ENCODE peak calls at places on chromosome 17, in five cellular contexts. B is esophagus squamous epithelium, Z is tibial nerve, R is left lung, I is transverse colon. C is an unnamed sample.

GRCh38 chr17:50938821-50939541 is 72.8 kb upstream of the TOB1 start:
- DNase-seq in B (no peak), Z (no peak), R (peak; percentile 52), I (no peak), C (no peak)

GRCh38 chr17:81251091-81251942 is 12.2 kb downstream of the NDUFAF8 start:
- DNase-seq in B (no peak), Z (no peak), R (peak; percentile 76), I (peak; percentile 72), C (no peak)

GRCh38 chr17:74012465-74012864 is 191.0 kb upstream of the RPL38 start:
- DNase-seq in B (no peak), Z (no peak), R (no peak), I (no peak), C (no peak)

GRCh38 chr17:58325976-58326468 is 2.6 kb downstream of the TSPOAP1 start:
- DNase-seq in B (no peak), Z (no peak), R (peak; percentile 81), I (no peak), C (peak; percentile 63)

GRCh38 chr17:4594406-4595349 is 10.3 kb downstream of the SMTNL2 start:
- DNase-seq in B (no peak), Z (no peak), R (peak; percentile 85), I (peak; percentile 53), C (peak; percentile 81)

GRCh38 chr17:50817142-50817751 is 18.1 kb upstream of the WFIKKN2 start:
- DNase-seq in B (no peak), Z (peak; percentile 26), R (peak; percentile 90), I (peak; percentile 55), C (peak; percentile 84)

GRCh38 chr17:41326173-41327145 is 10.9 kb upstream of the KRTAP17-1 start:
- DNase-seq in B (no peak), Z (no peak), R (no peak), I (no peak), C (no peak)

GRCh38 chr17:32006957-32007462 is at the start of gene LRRC37B:
- DNase-seq in B (peak; percentile 28), Z (peak; percentile 92), R (peak; percentile 100), I (peak; percentile 92), C (peak; percentile 95)

GRCh38 chr17:4934173-4934979 is 2.3 kb downstream of the GP1BA start:
- DNase-seq in B (no peak), Z (no peak), R (peak; percentile 78), I (peak; percentile 65), C (peak; percentile 71)

GRCh38 chr17:83065660-83066542 is 13.5 kb upstream of the METRNL start:
- DNase-seq in B (no peak), Z (no peak), R (peak; percentile 78), I (peak; percentile 4), C (peak; percentile 61)

GRCh38 chr17:61294286-61294685 is 105.4 kb upstream of the TBX2 start:
- DNase-seq in B (no peak), Z (no peak), R (no peak), I (no peak), C (no peak)

GRCh38 chr17:75459590-75460267 is 3.3 kb downstream of the TMEM94 start:
- DNase-seq in B (no peak), Z (no peak), R (no peak), I (peak; percentile 63), C (no peak)

GRCh38 chr17:72539981-72540897 is 419.4 kb downstream of the SOX9 start:
- DNase-seq in B (no peak), Z (peak; percentile 68), R (peak; percentile 92), I (peak; percentile 79), C (peak; percentile 85)

GRCh38 chr17:75734674-75735294 is 13.5 kb downstream of the ITGB4 start:
- DNase-seq in B (no peak), Z (no peak), R (no peak), I (no peak), C (no peak)

GRCh38 chr17:48310748-48311213 is 119.2 kb downstream of the SKAP1 start:
- DNase-seq in B (no peak), Z (no peak), R (no peak), I (no peak), C (no peak)

GRCh38 chr17:16941072-16941641 is 30.8 kb downstream of the TNFRSF13B start:
- DNase-seq in B (no peak), Z (no peak), R (peak; percentile 29), I (no peak), C (no peak)

GRCh38 chr17:75983501-75984181 is 4.6 kb downstream of the TEN1 start:
- DNase-seq in B (no peak), Z (no peak), R (no peak), I (no peak), C (peak; percentile 72)

GRCh38 chr17:19370493-19370960 is 7.8 kb upstream of the MAPK7 start:
- DNase-seq in B (no peak), Z (no peak), R (no peak), I (no peak), C (no peak)

GRCh38 chr17:49359990-49360795 is 1.9 kb downstream of the ZNF652 start:
- DNase-seq in B (no peak), Z (no peak), R (no peak), I (no peak), C (no peak)

GRCh38 chr17:58507123-58507634 is 7.3 kb downstream of the MTMR4 start:
- DNase-seq in B (no peak), Z (no peak), R (peak; percentile 89), I (no peak), C (no peak)

GRCh38 chr17:83199500-83200201 is 120.2 kb downstream of the METRNL start:
- DNase-seq in B (no peak), Z (peak; percentile 58), R (peak; percentile 95), I (peak; percentile 60), C (peak; percentile 86)

GRCh38 chr17:78882546-78883089 is 20.4 kb downstream of the CEP295NL start:
- DNase-seq in B (no peak), Z (no peak), R (peak; percentile 90), I (no peak), C (peak; percentile 72)

GRCh38 chr17:11391134-11391533 is 150.1 kb downstream of the SHISA6 start:
- DNase-seq in B (no peak), Z (no peak), R (no peak), I (peak; percentile 36), C (no peak)

GRCh38 chr17:4815043-4815675 is 8.2 kb downstream of the PLD2 start:
- DNase-seq in B (no peak), Z (no peak), R (no peak), I (no peak), C (no peak)

GRCh38 chr17:33377837-33378236 is 84.7 kb upstream of the ASIC2 start:
- DNase-seq in B (no peak), Z (no peak), R (no peak), I (no peak), C (no peak)

GRCh38 chr17:73901661-73902415 is 257.6 kb upstream of the SDK2 start:
- DNase-seq in B (no peak), Z (peak; percentile 21), R (peak; percentile 90), I (peak; percentile 72), C (peak; percentile 82)

GRCh38 chr17:77471984-77472836 is 331.4 kb downstream of the SEC14L1 start:
- DNase-seq in B (no peak), Z (no peak), R (peak; percentile 45), I (peak; percentile 50), C (peak; percentile 79)

GRCh38 chr17:77476920-77477805 is 336.4 kb downstream of the SEC14L1 start:
- DNase-seq in B (no peak), Z (peak; percentile 74), R (peak; percentile 67), I (peak; percentile 65), C (no peak)

GRCh38 chr17:10177921-10178788 is 20.3 kb downstream of the GAS7 start:
- DNase-seq in B (no peak), Z (no peak), R (no peak), I (no peak), C (no peak)

GRCh38 chr17:8056976-8057625 is 18.2 kb downstream of the ALOX15B start:
- DNase-seq in B (no peak), Z (no peak), R (no peak), I (no peak), C (peak; percentile 63)
- H3K27ac ChIP-seq in B (no peak overlapping the region), Z (no peak overlapping the region), R (peak overlapping the region; percentile 77), I (peak overlapping the region; percentile 34), C (peak overlapping the region; percentile 53)

GRCh38 chr17:18020971-18021370 is 18.0 kb downstream of the ATPAF2 start:
- DNase-seq in B (no peak), Z (no peak), R (no peak), I (no peak), C (no peak)
- H3K4me3 ChIP-seq in B (no peak overlapping the region), Z (no peak overlapping the region), R (no peak overlapping the region), I (no peak overlapping the region), C (no peak overlapping the region)

GRCh38 chr17:45846646-45847045 is 2.0 kb downstream of the SPPL2C start:
- DNase-seq in B (no peak), Z (no peak), R (no peak), I (no peak), C (no peak)

GRCh38 chr17:45844695-45845375 is at the start of gene SPPL2C:
- DNase-seq in B (no peak), Z (no peak), R (no peak), I (no peak), C (no peak)

GRCh38 chr17:45847101-45847500 is 2.4 kb downstream of the SPPL2C start:
- DNase-seq in B (no peak), Z (no peak), R (no peak), I (no peak), C (no peak)

GRCh38 chr17:45846223-45846622 is 1.5 kb downstream of the SPPL2C start:
- DNase-seq in B (no peak), Z (no peak), R (no peak), I (no peak), C (no peak)

GRCh38 chr17:45845376-45846185 is 900 bp downstream of the SPPL2C start:
- DNase-seq in B (no peak), Z (no peak), R (no peak), I (no peak), C (no peak)
- H3K27ac ChIP-seq in B (no peak overlapping the region), Z (no peak overlapping the region), R (no peak overlapping the region), I (no peak overlapping the region), C (no peak overlapping the region)

GRCh38 chr17:45172232-45172540 is 10.5 kb downstream of the HEXIM2 start:
- DNase-seq in B (no peak), Z (no peak), R (no peak), I (no peak), C (no peak)

GRCh38 chr17:45172541-45173286 is 11.0 kb downstream of the HEXIM2 start:
- DNase-seq in B (no peak), Z (no peak), R (peak; percentile 85), I (peak; percentile 78), C (peak; percentile 77)

GRCh38 chr17:45171338-45172231 is 9.9 kb downstream of the HEXIM2 start:
- DNase-seq in B (no peak), Z (no peak), R (peak; percentile 80), I (peak; percentile 55), C (peak; percentile 71)

GRCh38 chr17:45170280-45170975 is 8.8 kb downstream of the HEXIM2 start:
- DNase-seq in B (no peak), Z (no peak), R (peak; percentile 24), I (no peak), C (no peak)

DNA sequence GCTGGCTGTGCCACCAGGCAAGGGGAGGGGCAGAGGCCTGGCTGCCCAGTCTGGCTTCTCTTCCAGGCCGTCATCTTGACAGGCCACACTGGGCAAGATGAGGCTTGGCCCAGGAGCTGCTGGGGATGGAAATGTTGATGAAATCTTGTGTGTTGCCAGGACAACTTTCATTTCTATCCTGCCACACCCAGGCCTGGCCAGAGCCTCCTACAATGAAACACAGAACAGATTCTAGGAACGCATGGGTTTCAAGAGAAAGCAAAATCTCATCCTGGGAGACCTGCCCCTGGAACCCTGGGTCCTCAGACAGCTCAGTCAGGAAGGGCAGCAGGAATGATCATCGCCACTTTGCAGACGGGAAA is 9.3 kb downstream of the HEXIM2 start:
- DNase-seq in B (no peak), Z (peak; percentile 68), R (no peak), I (peak; percentile 50), C (peak; percentile 73)
- H3K4me3 ChIP-seq in B (peak overlapping the region; percentile 27), Z (peak overlapping the region; percentile 34), R (peak overlapping the region; percentile 31), I (no peak overlapping the region), C (peak overlapping the region; percentile 20)

C was measured in upper lobe of right lung.